ENCODE peak calls at places on chromosome 12, in nine cellular contexts. T is PC-3, G is lower lobe of right lung, W is skeletal muscle cell, N is neural crest cell, O is vagina, J is foreskin fibroblast, E is ovary, A is NCI-H510A treated with DMSO at 0.1 percent for 48 hours. Q is an unnamed sample.

GRCh38 chr12:67147447-67147846 is 121.7 kb upstream of the CAND1 start:
- DNase-seq in W (no peak), G (no peak), N (no peak), O (no peak), J (no peak), A (no peak), T (no peak), E (no peak), Q (no peak)

GRCh38 chr12:48780381-48781025 is 8.4 kb downstream of the ADCY6 start:
- DNase-seq in A (no peak), J (no peak), N (no peak), G (no peak), T (no peak), O (no peak), E (no peak), W (no peak), Q (no peak)

GRCh38 chr12:130253866-130254265 is 83.8 kb upstream of the PIWIL1 start:
- DNase-seq in G (no peak), T (no peak), E (no peak), N (no peak), W (no peak), J (no peak), A (no peak), O (no peak), Q (no peak)

GRCh38 chr12:29283969-29284368 is 97.0 kb downstream of the ERGIC2 start:
- DNase-seq in E (no peak), A (no peak), J (peak; percentile 40), T (no peak), G (no peak), N (no peak), O (no peak), W (no peak), Q (no peak)

GRCh38 chr12:124488520-124488919 is 78.9 kb downstream of the NCOR2 start:
- DNase-seq in J (no peak), G (no peak), E (no peak), A (no peak), T (no peak), W (no peak), O (no peak), N (no peak), Q (no peak)

GRCh38 chr12:124655317-124656213 is 88.2 kb upstream of the NCOR2 start:
- DNase-seq in E (peak; percentile 91), J (peak; percentile 91), G (no peak), A (peak; percentile 31), W (peak; percentile 98), N (peak; percentile 63), O (no peak), T (no peak), Q (peak; percentile 88)

GRCh38 chr12:131112690-131113290 is 159.1 kb downstream of the ADGRD1 start:
- DNase-seq in T (no peak), W (no peak), J (peak; percentile 62), A (no peak), O (no peak), G (peak; percentile 20), N (no peak), E (no peak), Q (peak; percentile 33)

GRCh38 chr12:2501464-2502181 is 293.1 kb upstream of the FKBP4 start:
- DNase-seq in A (no peak), E (no peak), G (no peak), N (no peak), O (no peak), J (no peak), T (no peak), W (no peak), Q (no peak)

GRCh38 chr12:39763894-39764176 is 144.2 kb upstream of the ABCD2 start:
- DNase-seq in W (no peak), N (no peak), J (no peak), T (no peak), E (no peak), A (no peak), O (no peak), G (no peak), Q (no peak)

GRCh38 chr12:82099216-82099615 is 259.0 kb downstream of the CCDC59 start:
- DNase-seq in O (no peak), N (no peak), A (no peak), W (no peak), E (no peak), T (no peak), J (no peak), G (no peak), Q (no peak)